ENCODE peak calls at places on chromosomes 16 and 17, in eight cellular contexts. T is activated T-helper 1 cell treated with Interleukin-2 at 50 U/mL for 16 hours, H is T-helper 1 cell, P is frontal cortex, D is HTR-8/SVneo, X is midbrain, Y is mammary epithelial cell, B is fibroblast of mammary gland. G is an unnamed sample.

GRCh38 chr16:89096768-89097527 is 3.3 kb downstream of the ACSF3 start:
- DNase-seq in T (peak), H (no peak), P (no peak), D (no peak), X (no peak), Y (no peak), B (no peak), G (peak)

GRCh38 chr16:50535506-50536257 is 12.5 kb upstream of the NKD1 start:
- DNase-seq in T (no peak), H (no peak), P (no peak), D (no peak), X (no peak), Y (no peak), B (no peak), G (no peak)

GRCh38 chr17:48490391-48491026 is 40.3 kb downstream of the HOXB1 start:
- DNase-seq in T (no peak), H (no peak), P (no peak), D (no peak), X (no peak), Y (no peak), B (no peak), G (no peak)

GRCh38 chr17:7817643-7817964 is 16.4 kb upstream of the KDM6B start:
- DNase-seq in T (no peak), H (no peak), P (no peak), D (no peak), X (no peak), Y (no peak), B (no peak), G (no peak)

GRCh38 chr16:31179153-31179746 is 689 bp upstream of the FUS start:
- DNase-seq in T (no peak), H (no peak), P (no peak), D (no peak), X (no peak), Y (no peak), B (no peak), G (no peak)

GRCh38 chr16:66298571-66299120 is 67.8 kb upstream of the CDH5 start:
- DNase-seq in T (no peak), H (no peak), P (no peak), D (no peak), X (no peak), Y (no peak), B (no peak), G (peak)

GRCh38 chr16:30744146-30744545 is 4.1 kb upstream of the PHKG2 start:
- DNase-seq in T (no peak), H (no peak), P (no peak), D (no peak), X (no peak), Y (no peak), B (no peak), G (no peak)

GRCh38 chr16:3788711-3789374 is 71.5 kb upstream of the TRAP1 start:
- DNase-seq in T (no peak), H (no peak), P (no peak), D (no peak), X (no peak), Y (no peak), B (no peak), G (no peak)

GRCh38 chr16:969508-970378 is 1.0 kb downstream of the LMF1 start:
- DNase-seq in T (no peak), H (no peak), P (peak), D (no peak), X (no peak), Y (no peak), B (peak), G (no peak)

GRCh38 chr17:67959510-67959909 is 36.8 kb downstream of the C17orf58 start:
- DNase-seq in T (no peak), H (no peak), P (no peak), D (no peak), X (no peak), Y (no peak), B (no peak), G (no peak)

GRCh38 chr17:49496183-49496865 is 1.2 kb downstream of the NGFR start:
- DNase-seq in T (peak), H (peak), P (peak), D (peak), X (peak), Y (peak), B (peak), G (peak)

GRCh38 chr17:64151016-64151368 is 21.0 kb upstream of the ERN1 start:
- DNase-seq in T (no peak), H (no peak), P (no peak), D (no peak), X (no peak), Y (no peak), B (no peak), G (no peak)

GRCh38 chr16:10509534-10510025 is 70.8 kb downstream of the EMP2 start:
- DNase-seq in T (peak), H (peak), P (peak), D (peak), X (peak), Y (peak), B (peak), G (peak)

GRCh38 chr17:30296499-30297038 is 4.8 kb upstream of the BLMH start:
- DNase-seq in T (no peak), H (no peak), P (no peak), D (no peak), X (no peak), Y (no peak), B (no peak), G (no peak)

GRCh38 chr17:61422869-61423268 is 23.2 kb downstream of the TBX2 start:
- DNase-seq in T (no peak), H (no peak), P (no peak), D (no peak), X (no peak), Y (no peak), B (no peak), G (no peak)

GRCh38 chr16:4401094-4401501 is 15.3 kb downstream of the CORO7 start:
- DNase-seq in T (no peak), H (no peak), P (no peak), D (no peak), X (no peak), Y (no peak), B (no peak), G (no peak)

GRCh38 chr16:71727545-71728324 is 3.2 kb upstream of the PHLPP2 start:
- DNase-seq in T (no peak), H (no peak), P (no peak), D (no peak), X (no peak), Y (no peak), B (no peak), G (no peak)

GRCh38 chr16:67862623-67863583 is 9.9 kb upstream of the EDC4 start:
- DNase-seq in T (no peak), H (no peak), P (peak), D (no peak), X (peak), Y (no peak), B (peak), G (no peak)

GRCh38 chr16:14315683-14316320 is 244.7 kb downstream of the MRTFB start:
- DNase-seq in T (no peak), H (no peak), P (no peak), D (no peak), X (no peak), Y (no peak), B (no peak), G (no peak)

GRCh38 chr17:75249564-75249963 is 11.8 kb downstream of the GGA3 start:
- DNase-seq in T (no peak), H (no peak), P (no peak), D (no peak), X (no peak), Y (no peak), B (no peak), G (no peak)

GRCh38 chr17:58330997-58331814 is 2.6 kb upstream of the TSPOAP1 start:
- DNase-seq in T (peak), H (peak), P (no peak), D (no peak), X (no peak), Y (no peak), B (no peak), G (peak)

GRCh38 chr16:10571354-10571753 is 9.0 kb downstream of the EMP2 start:
- DNase-seq in T (no peak), H (no peak), P (no peak), D (no peak), X (no peak), Y (no peak), B (peak), G (no peak)